ENCODE peak calls at places on chromosomes 5 and 9, in six cellular contexts. G is heart right ventricle, K is upper lobe of left lung, Y is HepG2, A is A549, W is NT2/D1. D is an unnamed sample. For H3K9me3, the result is how much of the 10 kb centered on the place peaks cover.

GRCh38 chr9:129125478-129125877 is 14.3 kb downstream of the PTPA start:
- DNase-seq in G (no peak), K (no peak), Y (no peak), A (peak), W (no peak), D (no peak)

GRCh38 chr9:16364347-16364746 is 506.1 kb downstream of the BNC2 start:
- DNase-seq in G (peak), K (no peak), Y (no peak), A (no peak), W (no peak), D (no peak)

GRCh38 chr9:130660683-130661460 is 3.5 kb upstream of the PRDM12 start:
- DNase-seq in G (no peak), K (peak), Y (no peak), A (no peak), W (no peak), D (no peak)

GRCh38 chr5:128290152-128290858 is 206.7 kb downstream of the SLC12A2 start:
- DNase-seq in G (no peak), K (no peak), Y (no peak), A (no peak), W (no peak), D (no peak)

GRCh38 chr9:130446111-130446861 is 1.5 kb downstream of the ASS1 start:
- DNase-seq in G (peak), K (peak), Y (peak), A (no peak), W (no peak), D (no peak)

GRCh38 chr5:55533806-55534435 is 843 bp downstream of the PLPP1 start:
- DNase-seq in G (peak), K (no peak), Y (peak), A (peak), W (peak), D (no peak)

GRCh38 chr5:172731286-172732073 is 39.5 kb downstream of the DUSP1 start:
- DNase-seq in G (no peak), K (no peak), Y (peak), A (peak), W (no peak), D (no peak)

GRCh38 chr9:136566899-136567298 is 21.1 kb upstream of the NOTCH1 start:
- DNase-seq in G (no peak), K (peak), Y (no peak), A (no peak), W (no peak), D (no peak)

GRCh38 chr5:133147815-133148634 is 96.2 kb downstream of the HSPA4 start:
- DNase-seq in G (no peak), K (no peak), Y (no peak), A (no peak), W (no peak), D (no peak)

GRCh38 chr9:18829858-18830257 is 203.2 kb downstream of the SAXO1 start:
- DNase-seq in G (no peak), K (no peak), Y (no peak), A (no peak), W (no peak), D (no peak)

GRCh38 chr5:154141686-154142300 is 48.7 kb upstream of the GALNT10 start:
- DNase-seq in G (no peak), K (no peak), Y (no peak), A (no peak), W (no peak), D (no peak)

GRCh38 chr5:77774981-77775772 is 962 bp downstream of the TBCA start:
- DNase-seq in G (no peak), K (no peak), Y (peak), A (peak), W (no peak), D (no peak)

GRCh38 chr5:71836547-71837112 is 117.6 kb downstream of the CARTPT start:
- DNase-seq in G (no peak), K (no peak), Y (no peak), A (no peak), W (no peak), D (no peak)

GRCh38 chr9:106860731-106861584 is 2.0 kb upstream of the ZNF462 start:
- DNase-seq in G (peak), K (peak), Y (no peak), A (peak), W (no peak), D (no peak)

GRCh38 chr5:142871880-142872200 is 101.7 kb downstream of the ARHGAP26 start:
- DNase-seq in G (peak), K (no peak), Y (no peak), A (no peak), W (no peak), D (no peak)

GRCh38 chr9:76912631-76913275 is 6.8 kb upstream of the PRUNE2 start:
- DNase-seq in G (no peak), K (no peak), Y (no peak), A (no peak), W (no peak), D (no peak)

GRCh38 chr9:107161338-107161737 is 121.7 kb upstream of the RAD23B start:
- DNase-seq in G (no peak), K (no peak), Y (peak), A (no peak), W (no peak), D (no peak)

GRCh38 chr9:7154003-7154619 is 396.3 kb downstream of the KDM4C start:
- DNase-seq in G (no peak), K (no peak), Y (no peak), A (no peak), W (no peak), D (no peak)

GRCh38 chr5:142817961-142818431 is 47.8 kb downstream of the ARHGAP26 start:
- DNase-seq in G (no peak), K (peak), Y (no peak), A (no peak), W (no peak), D (no peak)

GRCh38 chr5:110561510-110561909 is 165.0 kb downstream of the TMEM232 start:
- DNase-seq in G (no peak), K (no peak), Y (no peak), A (no peak), W (no peak), D (no peak)

GRCh38 chr9:108924436-108924835 is 9.5 kb downstream of the ELP1 start:
- DNase-seq in G (no peak), K (no peak), Y (no peak), A (no peak), W (no peak), D (no peak)

GRCh38 chr9:109264865-109265532 is 55.9 kb downstream of the EPB41L4B start:
- DNase-seq in G (peak), K (peak), Y (no peak), A (no peak), W (no peak), D (no peak)

GRCh38 chr9:12652973-12653372 is 40.2 kb upstream of the TYRP1 start:
- DNase-seq in G (no peak), K (no peak), Y (no peak), A (no peak), W (no peak), D (no peak)

DNA sequence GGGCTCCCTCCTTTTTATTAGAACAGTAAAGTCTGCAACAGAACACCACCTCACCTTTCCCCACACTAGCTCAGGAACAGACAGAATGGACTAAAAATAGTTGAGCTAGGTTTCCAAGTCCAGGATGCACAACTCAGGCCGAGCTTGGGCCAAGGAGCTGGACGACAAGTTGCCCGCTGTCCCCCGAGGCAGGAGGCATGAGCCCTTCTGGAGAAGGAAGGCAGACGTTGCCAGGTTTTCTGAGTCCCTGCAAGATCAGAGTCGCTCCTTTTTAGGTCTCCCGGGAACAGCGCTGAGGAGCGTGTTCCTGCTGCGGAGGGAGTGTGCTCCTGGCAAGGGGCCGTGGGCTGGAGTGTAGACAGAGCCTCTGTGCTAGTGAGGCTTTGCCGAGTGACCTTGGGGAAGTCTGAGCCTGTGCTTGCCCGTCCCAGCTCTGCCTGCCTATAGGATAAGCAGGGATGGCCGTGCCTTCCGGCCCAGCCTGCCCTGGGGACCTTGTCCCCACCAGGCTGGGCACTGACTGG is 121.6 kb downstream of the WNK2 start:
- DNase-seq in G (no peak), K (no peak), Y (no peak), A (no peak), W (no peak), D (no peak)
- H3K4me3 ChIP-seq in G (no peak), K (no peak), Y (no peak), A (no peak), W (no peak), D (no peak)

GRCh38 chr9:137953683-137954438 is 76.3 kb downstream of the CACNA1B start:
- DNase-seq in G (no peak), K (no peak), Y (no peak), A (no peak), W (no peak), D (no peak)

GRCh38 chr9:137955224-137955570 is 77.6 kb downstream of the CACNA1B start:
- DNase-seq in G (no peak), K (no peak), Y (no peak), A (no peak), W (no peak), D (no peak)

GRCh38 chr9:137951597-137952490 is 74.3 kb downstream of the CACNA1B start:
- DNase-seq in G (no peak), K (no peak), Y (no peak), A (no peak), W (no peak), D (no peak)

GRCh38 chr9:137951107-137951506 is 73.5 kb downstream of the CACNA1B start:
- DNase-seq in G (no peak), K (no peak), Y (no peak), A (no peak), W (no peak), D (no peak)

GRCh38 chr9:137952976-137953666 is 75.5 kb downstream of the CACNA1B start:
- DNase-seq in G (no peak), K (no peak), Y (no peak), A (no peak), W (no peak), D (no peak)
- H3K9me3 ChIP-seq in G (under half), K (under half), Y (under half), A (under half), W (under half), D (under half)

GRCh38 chr5:103209065-103209464 is 49.5 kb upstream of the MACIR start:
- DNase-seq in G (no peak), K (no peak), Y (no peak), A (no peak), W (no peak), D (no peak)

GRCh38 chr5:103207001-103207400 is 51.6 kb upstream of the MACIR start:
- DNase-seq in G (no peak), K (no peak), Y (no peak), A (no peak), W (no peak), D (no peak)

GRCh38 chr5:103208460-103208859 is 50.1 kb upstream of the MACIR start:
- DNase-seq in G (no peak), K (no peak), Y (no peak), A (no peak), W (no peak), D (no peak)

GRCh38 chr5:103205991-103206700 is 52.4 kb upstream of the MACIR start:
- DNase-seq in G (no peak), K (no peak), Y (no peak), A (no peak), W (no peak), D (no peak)

DNA sequence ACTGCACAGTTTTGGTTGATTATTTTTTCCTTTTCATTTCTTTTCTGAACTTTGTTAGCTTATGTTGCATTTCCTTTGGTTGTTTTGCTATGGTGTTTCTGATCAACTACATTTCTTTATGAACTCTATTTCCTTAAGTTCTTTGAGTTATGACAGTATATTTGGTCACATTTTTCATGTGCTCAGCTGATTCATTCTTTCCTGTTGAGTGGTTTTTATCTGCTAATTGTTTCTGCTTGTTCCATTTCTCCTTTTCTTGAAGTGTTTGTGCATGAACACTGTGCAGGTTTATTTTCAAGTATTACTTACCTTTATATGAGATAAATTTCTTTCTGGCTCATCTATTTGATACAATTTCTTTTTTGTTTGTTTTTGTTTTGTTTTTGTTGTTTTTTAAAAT is 50.9 kb upstream of the MACIR start:
- DNase-seq in G (no peak), K (no peak), Y (no peak), A (no peak), W (no peak), D (no peak)
- H3K4me3 ChIP-seq in G (no peak), K (no peak), Y (no peak), A (no peak), W (no peak), D (no peak)

DNA sequence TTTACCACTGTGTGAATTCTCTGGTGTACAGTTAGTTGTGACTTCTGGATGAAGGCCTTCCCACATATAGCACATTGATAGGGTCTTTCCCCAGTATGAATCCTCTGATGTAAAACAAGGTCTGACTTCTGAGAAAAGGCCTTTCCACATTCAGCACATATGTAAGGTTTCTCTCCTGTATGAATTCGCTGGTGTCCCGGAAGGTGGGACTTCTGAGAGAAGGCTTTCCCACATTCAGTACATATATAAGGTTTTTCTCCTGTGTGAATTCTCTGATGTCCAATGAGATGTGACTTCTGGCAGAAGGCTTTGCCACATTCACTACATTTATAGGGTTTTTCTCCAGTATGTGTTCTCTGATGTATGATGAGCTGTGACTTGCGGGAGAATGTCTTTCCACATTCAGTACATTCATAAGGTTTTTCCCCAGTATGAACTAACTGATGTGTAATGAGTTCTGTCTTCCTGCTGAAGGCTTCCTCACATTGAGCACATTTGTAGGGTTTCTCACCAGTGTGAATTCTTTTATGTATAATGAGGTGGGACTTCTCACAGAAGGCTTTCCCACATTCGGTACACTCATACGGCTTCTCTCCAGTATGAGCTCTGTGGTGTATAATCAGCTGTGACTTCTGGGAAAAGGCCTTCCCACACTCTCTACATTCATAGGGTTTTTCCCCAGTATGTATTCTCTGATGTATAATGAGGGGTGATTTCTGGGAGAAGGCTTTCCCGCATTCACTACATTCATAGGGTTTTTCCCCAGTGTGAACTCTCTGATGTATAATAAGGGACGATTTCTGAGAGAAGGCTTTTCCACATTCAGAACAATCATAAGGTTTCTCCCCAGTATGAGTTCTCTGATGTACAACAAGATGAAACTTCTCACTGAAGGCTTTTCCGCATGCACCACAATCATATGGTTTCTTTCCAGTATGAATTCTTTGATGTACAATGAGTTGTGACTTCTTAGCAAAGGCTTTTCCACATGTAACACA is 9.1 kb downstream of the ZNF300 start:
- DNase-seq in G (no peak), K (no peak), Y (no peak), A (peak), W (no peak), D (no peak)
- H3K9me3 ChIP-seq in G (half or more), K (half or more), Y (half or more), A (half or more), W (half or more), D (under half)

GRCh38 chr5:179340465-179340864 is 4.8 kb downstream of the ADAMTS2 start:
- DNase-seq in G (no peak), K (no peak), Y (no peak), A (no peak), W (no peak), D (no peak)

GRCh38 chr5:179343021-179343781 is 2.1 kb downstream of the ADAMTS2 start:
- DNase-seq in G (no peak), K (no peak), Y (no peak), A (no peak), W (no peak), D (no peak)

GRCh38 chr5:179344301-179345178 is 721 bp downstream of the ADAMTS2 start:
- DNase-seq in G (no peak), K (peak), Y (no peak), A (no peak), W (no peak), D (no peak)

GRCh38 chr5:179343902-179344300 is 1.4 kb downstream of the ADAMTS2 start:
- DNase-seq in G (no peak), K (peak), Y (no peak), A (no peak), W (peak), D (no peak)

DNA sequence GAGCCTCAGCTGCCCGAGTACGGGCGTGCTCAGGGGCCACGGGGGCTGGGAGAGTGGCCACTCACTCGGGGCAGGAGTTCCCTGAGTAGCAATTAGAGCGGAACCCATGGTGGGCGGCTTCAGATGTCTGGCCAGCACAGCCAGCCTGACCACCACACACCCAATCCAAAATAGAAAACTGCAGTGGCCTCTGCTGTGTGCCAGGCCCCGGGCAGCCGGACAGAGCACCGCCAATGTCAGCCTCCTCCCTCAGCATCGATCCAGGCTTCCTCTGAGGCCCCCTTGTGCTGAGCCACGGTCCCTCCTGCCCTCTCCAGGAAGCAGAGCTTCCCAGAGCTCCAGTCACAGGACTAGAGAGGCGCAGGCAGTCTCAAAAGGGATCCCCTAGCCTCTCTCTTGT is 2.7 kb downstream of the ADAMTS2 start:
- DNase-seq in G (no peak), K (peak), Y (no peak), A (no peak), W (no peak), D (no peak)
- H3K4me3 ChIP-seq in G (peak), K (no peak), Y (no peak), A (no peak), W (no peak), D (no peak)

GRCh38 chr5:39025456-39025855 is 48.7 kb downstream of the RICTOR start:
- DNase-seq in G (no peak), K (no peak), Y (no peak), A (no peak), W (no peak), D (no peak)

DNA sequence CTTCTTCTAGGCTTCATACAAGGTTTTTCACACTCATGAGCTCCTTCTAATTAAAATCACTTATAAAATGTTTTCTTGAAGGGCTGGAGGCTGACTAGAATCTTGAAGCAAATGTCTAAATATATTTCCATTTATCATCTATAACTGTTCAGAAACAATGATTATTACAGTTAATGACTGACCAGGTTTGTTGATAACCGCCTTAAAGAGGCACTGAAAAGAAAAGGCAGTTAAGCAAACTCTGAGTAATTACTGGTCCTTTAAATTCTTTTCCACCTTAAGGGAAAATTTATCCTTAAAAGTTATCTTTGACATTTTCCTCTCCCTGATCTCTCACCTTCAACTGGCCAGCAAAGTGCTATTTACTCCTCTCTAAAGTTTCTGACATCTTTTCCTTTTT is 43.2 kb downstream of the RICTOR start:
- DNase-seq in G (no peak), K (no peak), Y (no peak), A (no peak), W (no peak), D (no peak)
- H3K9me3 ChIP-seq in G (under half), K (under half), Y (under half), A (under half), W (under half), D (under half)

GRCh38 chr9:37083654-37084053 is 36.7 kb upstream of the ZCCHC7 start:
- DNase-seq in G (no peak), K (no peak), Y (no peak), A (no peak), W (no peak), D (no peak)

GRCh38 chr9:37085233-37085632 is 35.1 kb upstream of the ZCCHC7 start:
- DNase-seq in G (no peak), K (no peak), Y (no peak), A (no peak), W (no peak), D (no peak)

GRCh38 chr9:37079370-37080164 is 40.8 kb upstream of the ZCCHC7 start:
- DNase-seq in G (peak), K (peak), Y (peak), A (peak), W (peak), D (peak)

GRCh38 chr9:37082214-37082765 is 38.1 kb upstream of the ZCCHC7 start:
- DNase-seq in G (no peak), K (no peak), Y (no peak), A (no peak), W (no peak), D (no peak)
- H3K4me3 ChIP-seq in G (no peak), K (no peak), Y (no peak), A (no peak), W (no peak), D (no peak)

D was measured in effector memory CD4-positive, alpha-beta T cell.